ENCODE peak calls at places on chromosomes 1 and 21, in ten cellular contexts. J, E, M, O, L, B, C, R, Z and P are unnamed samples.

GRCh38 chr1:176617881-176618280 is 154.9 kb downstream of the PAPPA2 start:
- DNase-seq in B (no peak), Z (no peak), J (no peak), O (no peak), M (no peak), C (no peak), R (no peak), L (no peak), E (no peak), P (no peak)

GRCh38 chr1:218390625-218391024 is 45.5 kb downstream of the TGFB2 start:
- DNase-seq in M (no peak), R (no peak), Z (no peak), J (no peak), E (no peak), C (peak; percentile 84), L (no peak), B (no peak), O (no peak), P (no peak)

GRCh38 chr1:70688580-70688979 is 277.5 kb downstream of the CTH start:
- DNase-seq in B (no peak), M (no peak), C (no peak), O (no peak), R (no peak), Z (no peak), L (no peak), E (no peak), J (no peak), P (no peak)

GRCh38 chr1:3618576-3618903 is 6.3 kb upstream of the TPRG1L start:
- DNase-seq in R (no peak), J (no peak), Z (no peak), B (no peak), M (no peak), L (no peak), O (no peak), C (no peak), E (no peak), P (no peak)

GRCh38 chr1:218517507-218517906 is 172.4 kb downstream of the TGFB2 start:
- DNase-seq in C (no peak), M (no peak), O (no peak), B (no peak), J (no peak), R (no peak), L (no peak), E (no peak), Z (no peak), P (no peak)

GRCh38 chr1:32972814-32973428 is 8.3 kb upstream of the RNF19B start:
- DNase-seq in E (peak; percentile 45), J (no peak), R (peak; percentile 48), B (peak; percentile 88), L (peak; percentile 45), Z (peak; percentile 38), M (peak; percentile 90), O (peak; percentile 81), C (peak; percentile 89), P (no peak)

GRCh38 chr1:17575786-17576584 is 36.5 kb downstream of the ARHGEF10L start:
- DNase-seq in Z (no peak), M (no peak), J (no peak), B (no peak), C (peak; percentile 70), R (no peak), O (peak; percentile 61), E (no peak), L (no peak), P (no peak)

GRCh38 chr1:89900323-89900722 is 79.5 kb downstream of the LRRC8D start:
- DNase-seq in E (no peak), B (no peak), L (no peak), M (no peak), O (no peak), C (no peak), R (no peak), J (no peak), Z (no peak), P (no peak)

GRCh38 chr1:202063093-202063492 is 52.7 kb downstream of the ELF3 start:
- DNase-seq in C (no peak), B (peak; percentile 82), M (no peak), Z (no peak), E (no peak), L (no peak), J (no peak), O (no peak), R (no peak), P (no peak)

GRCh38 chr1:183734600-183735036 is 70.3 kb upstream of the RGL1 start:
- DNase-seq in M (no peak), R (no peak), J (no peak), Z (no peak), L (no peak), C (peak; percentile 78), B (peak; percentile 23), E (no peak), O (peak; percentile 65), P (no peak)

GRCh38 chr1:161986328-161986727 is 37.3 kb downstream of the OLFML2B start:
- DNase-seq in E (no peak), M (no peak), Z (no peak), C (no peak), L (no peak), B (no peak), J (no peak), R (no peak), O (no peak), P (no peak)

GRCh38 chr1:212647004-212647403 is 38.4 kb downstream of the ATF3 start:
- DNase-seq in R (no peak), E (no peak), C (no peak), M (no peak), J (no peak), O (no peak), L (no peak), B (no peak), Z (no peak), P (no peak)

GRCh38 chr21:46151261-46151988 is 4.0 kb downstream of the FTCD start:
- DNase-seq in O (peak; percentile 64), L (no peak), Z (no peak), C (no peak), M (peak; percentile 87), J (no peak), R (no peak), B (no peak), E (no peak), P (no peak)

GRCh38 chr1:230828421-230828820 is 39.9 kb downstream of the C1orf198 start:
- DNase-seq in Z (no peak), L (no peak), E (no peak), C (no peak), B (no peak), R (no peak), O (no peak), J (no peak), M (no peak), P (no peak)

GRCh38 chr21:33071878-33072306 is 2.0 kb downstream of the OLIG1 start:
- DNase-seq in J (no peak), O (no peak), E (no peak), B (peak; percentile 32), Z (peak; percentile 2), C (peak; percentile 7), R (no peak), L (no peak), M (no peak), P (no peak)

GRCh38 chr1:79040424-79041089 is 34.0 kb upstream of the ADGRL4 start:
- DNase-seq in O (no peak), C (no peak), L (peak; percentile 38), B (no peak), Z (no peak), R (peak; percentile 56), E (no peak), M (no peak), J (no peak), P (peak; percentile 23)

GRCh38 chr1:15742339-15742801 is at the start of gene TMEM82:
- DNase-seq in C (no peak), O (no peak), Z (no peak), E (no peak), B (peak; percentile 75), L (no peak), J (no peak), R (no peak), M (no peak), P (no peak)

GRCh38 chr1:200428482-200429205 is 18.8 kb upstream of the ZNF281 start:
- DNase-seq in O (no peak), L (no peak), B (no peak), M (no peak), J (no peak), R (peak; percentile 30), Z (no peak), E (no peak), C (no peak), P (no peak)

GRCh38 chr1:94416901-94417701 is 1.1 kb upstream of the ABCD3 start:
- DNase-seq in R (no peak), O (peak; percentile 29), J (no peak), C (peak; percentile 28), L (no peak), B (no peak), M (no peak), E (peak; percentile 45), Z (no peak), P (no peak)

GRCh38 chr1:226814751-226815496 is 55.5 kb upstream of the PSEN2 start:
- DNase-seq in B (peak; percentile 46), L (no peak), J (peak; percentile 14), Z (no peak), R (no peak), E (peak; percentile 91), C (peak; percentile 96), M (peak; percentile 96), O (no peak), P (no peak)